ENCODE peak calls at places on chromosomes 2 and 18, in four cellular contexts. F is cardiac fibroblast, Y is cardiac muscle cell, T is fibroblast of pulmonary artery. Q is an unnamed sample.

GRCh38 chr2:97745474-97746172 is 32.2 kb downstream of the ZAP70 start:
- DNase-seq in F (no peak), Y (no peak), T (no peak), Q (no peak)

GRCh38 chr2:226754821-226755536 is 44.6 kb downstream of the IRS1 start:
- DNase-seq in F (peak; percentile 72), Y (no peak), T (peak; percentile 31), Q (no peak)

GRCh38 chr2:1598800-1599199 is 145.5 kb downstream of the PXDN start:
- DNase-seq in F (no peak), Y (no peak), T (no peak), Q (no peak)

GRCh38 chr18:67525328-67526110 is 9.0 kb upstream of the DSEL start:
- DNase-seq in F (peak; percentile 99), Y (peak; percentile 99), T (peak; percentile 99), Q (peak; percentile 99)

GRCh38 chr2:37790462-37790861 is 119.0 kb upstream of the CDC42EP3 start:
- DNase-seq in F (no peak), Y (no peak), T (no peak), Q (no peak)

GRCh38 chr2:83196225-83196624 is 1262.9 kb downstream of the SUCLG1 start:
- DNase-seq in F (peak; percentile 58), Y (peak; percentile 80), T (peak; percentile 72), Q (peak; percentile 35)

GRCh38 chr18:27313678-27314077 is 128.6 kb upstream of the CHST9 start:
- DNase-seq in F (no peak), Y (no peak), T (no peak), Q (no peak)

GRCh38 chr2:127174977-127175376 is 45.1 kb downstream of the CYP27C1 start:
- DNase-seq in F (peak; percentile 37), Y (peak; percentile 57), T (no peak), Q (peak; percentile 74)

GRCh38 chr2:105919826-105920225 is 175.1 kb downstream of the NCK2 start:
- DNase-seq in F (peak; percentile 79), Y (peak; percentile 78), T (peak; percentile 61), Q (peak; percentile 45)

GRCh38 chr2:15890936-15891905 is 49.1 kb upstream of the MYCN start:
- DNase-seq in F (peak; percentile 7), Y (peak; percentile 33), T (peak; percentile 7), Q (no peak)

GRCh38 chr18:58226476-58226875 is 182.4 kb downstream of the NEDD4L start:
- DNase-seq in F (no peak), Y (no peak), T (no peak), Q (no peak)

GRCh38 chr2:228628682-228629081 is 447.2 kb upstream of the SPHKAP start:
- DNase-seq in F (no peak), Y (peak; percentile 3), T (no peak), Q (no peak)

GRCh38 chr18:35123811-35124210 is 82.6 kb downstream of the MAPRE2 start:
- DNase-seq in F (no peak), Y (no peak), T (no peak), Q (no peak)

GRCh38 chr2:218569038-218569431 is 396 bp downstream of the CNOT9 start:
- DNase-seq in F (peak; percentile 70), Y (peak; percentile 61), T (peak; percentile 61), Q (peak; percentile 66)

GRCh38 chr2:232976176-232976575 is 36.9 kb downstream of the NGEF start:
- DNase-seq in F (no peak), Y (no peak), T (no peak), Q (no peak)

DNA sequence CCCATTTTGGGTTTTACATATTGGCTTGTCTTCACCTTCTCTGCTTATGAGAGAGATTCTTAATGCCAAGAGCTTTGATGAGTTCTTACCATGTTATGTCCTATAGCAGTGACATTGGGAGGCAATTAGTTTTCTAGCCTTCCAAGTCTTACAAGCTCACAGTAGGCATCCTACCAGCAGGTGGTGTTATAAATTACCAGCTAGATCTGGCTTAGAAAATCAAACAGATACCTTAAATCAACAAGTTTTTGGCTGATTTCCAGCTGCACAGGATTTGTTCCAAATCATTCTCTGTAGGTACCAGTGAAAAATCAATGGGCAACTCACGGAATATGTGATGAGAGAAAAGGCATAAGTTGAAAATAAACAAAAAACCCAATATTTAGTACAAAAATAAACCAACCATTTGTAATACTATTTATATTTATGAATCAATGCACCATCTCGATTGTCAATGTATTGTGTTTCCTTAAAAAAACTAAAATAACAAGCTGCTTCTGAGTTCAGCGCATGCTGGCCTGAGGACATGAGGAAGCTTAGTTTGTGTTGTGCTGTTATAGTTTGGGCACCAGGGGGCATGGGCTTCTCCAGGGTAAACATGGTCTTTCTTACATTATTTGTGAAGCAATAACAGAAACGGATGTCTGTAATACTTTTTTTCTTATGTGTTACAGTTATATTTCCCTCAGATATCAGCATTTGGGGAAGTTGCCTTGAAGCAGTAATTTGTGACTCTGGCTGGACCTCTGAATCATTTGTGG is 34.1 kb upstream of the NXPH2 start:
- DNase-seq in F (no peak), Y (no peak), T (no peak), Q (no peak)
- TF ChIP-seq CTCF in F (no peak), Y (peak; percentile 15), T (peak; percentile 14), Q (no peak)

DNA sequence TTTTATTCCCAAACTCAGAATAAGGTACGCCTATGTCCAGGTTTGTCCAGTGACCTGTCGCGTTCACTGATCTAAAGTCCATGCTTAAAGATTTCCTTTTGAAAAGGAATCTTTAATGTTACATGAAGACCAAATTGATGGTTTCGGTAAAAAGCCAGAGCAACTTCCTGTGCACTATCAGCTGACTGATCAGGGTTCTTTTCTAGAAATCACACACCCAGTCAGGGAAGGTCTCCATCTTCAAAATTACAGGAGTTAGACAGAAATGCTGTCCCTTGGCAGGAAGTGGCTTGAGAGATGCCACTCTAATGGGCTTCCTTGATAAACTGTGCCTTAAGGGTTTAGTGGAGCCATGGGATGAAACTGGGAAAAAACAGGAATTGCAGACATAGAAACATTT is 14.7 kb upstream of the ARHGAP25 start:
- DNase-seq in F (no peak), Y (no peak), T (no peak), Q (no peak)
- TF ChIP-seq CTCF in F (no peak), Y (no peak), T (no peak), Q (no peak)

DNA sequence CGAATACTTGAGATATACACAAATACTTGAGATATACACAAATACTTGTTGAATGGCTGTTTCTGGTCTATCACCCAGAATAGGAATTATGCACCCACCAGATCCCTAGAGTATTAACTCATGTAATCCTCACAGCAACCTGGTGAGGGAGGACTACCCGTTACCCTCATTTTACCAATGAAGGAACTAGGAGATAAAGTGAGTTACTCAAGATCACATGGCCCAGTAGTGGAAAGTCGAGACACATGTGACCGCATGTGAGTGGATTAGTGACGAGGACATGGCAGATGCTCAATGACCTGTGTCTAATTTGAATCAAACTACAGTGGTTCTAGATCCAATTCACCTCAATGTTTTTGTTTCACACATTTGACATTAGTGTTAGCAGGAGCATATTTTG is 2.4 kb downstream of the MOGAT1 start:
- DNase-seq in F (no peak), Y (no peak), T (no peak), Q (no peak)
- TF ChIP-seq CTCF in F (no peak), Y (no peak), T (no peak), Q (no peak)

GRCh38 chr2:121897335-121897970 is 142.0 kb downstream of the TSN start:
- DNase-seq in F (peak; percentile 77), Y (peak; percentile 68), T (peak; percentile 57), Q (peak; percentile 16)
- TF ChIP-seq CTCF in F (peak; percentile 70), Y (peak; percentile 65), T (peak; percentile 61), Q (peak; percentile 34)

GRCh38 chr2:9020267-9020666 is 16.8 kb upstream of the MBOAT2 start:
- DNase-seq in F (no peak), Y (no peak), T (no peak), Q (no peak)

GRCh38 chr2:9021563-9022211 is 18.2 kb upstream of the MBOAT2 start:
- DNase-seq in F (no peak), Y (no peak), T (no peak), Q (no peak)

GRCh38 chr2:9027884-9028283 is 24.4 kb upstream of the MBOAT2 start:
- DNase-seq in F (no peak), Y (no peak), T (no peak), Q (no peak)

GRCh38 chr2:9025746-9026145 is 22.3 kb upstream of the MBOAT2 start:
- DNase-seq in F (no peak), Y (no peak), T (no peak), Q (no peak)

GRCh38 chr2:9024575-9024974 is 21.1 kb upstream of the MBOAT2 start:
- DNase-seq in F (no peak), Y (no peak), T (no peak), Q (no peak)
- TF ChIP-seq CTCF in F (no peak), Y (no peak), T (no peak), Q (no peak)

GRCh38 chr2:120949027-120949956 is 213.6 kb downstream of the GLI2 start:
- DNase-seq in F (peak; percentile 23), Y (peak; percentile 8), T (no peak), Q (no peak)
- TF ChIP-seq CTCF in F (peak; percentile 30), Y (peak; percentile 31), T (peak; percentile 34), Q (peak; percentile 11)

GRCh38 chr2:74507145-74507925 is at the start of gene PCGF1:
- DNase-seq in F (peak; percentile 99), Y (peak; percentile 98), T (peak; percentile 98), Q (peak; percentile 98)
- TF ChIP-seq CTCF in F (peak; percentile 30), Y (peak; percentile 53), T (peak; percentile 47), Q (peak; percentile 51)

Q was measured in fibroblast of the aortic adventitia.